ENCODE peak calls at places on chromosome 14, in seven cellular contexts. V is mammary epithelial cell; A is gastrocnemius medialis; E is iPS DF 6.9; F is iris pigment epithelial cell; O is stimulated activated naive B cell treated with anti-CD40 and anti-IgM and Interleukin-4, amounts not matched to agents 10 μg/mL and 1 μg/mL and 100 μg/mL, for 72 hours; W is GM12891. M is an unnamed sample.

GRCh38 chr14:39615352-39615751 is 183.1 kb upstream of the FBXO33 start:
- DNase-seq in V (no peak), O (no peak), A (no peak), F (no peak), E (no peak), W (no peak), M (no peak)

GRCh38 chr14:69270795-69271708 is 11.1 kb downstream of the GALNT16 start:
- DNase-seq in F (peak; percentile 28), E (no peak), A (no peak), O (no peak), V (no peak), W (no peak), M (peak; percentile 37)

GRCh38 chr14:72682188-72682587 is 211.7 kb downstream of the DPF3 start:
- DNase-seq in A (no peak), F (peak; percentile 39), V (no peak), E (no peak), O (no peak), W (no peak), M (peak; percentile 36)

GRCh38 chr14:97233319-97233980 is 436.3 kb downstream of the VRK1 start:
- DNase-seq in O (no peak), A (no peak), F (no peak), W (no peak), V (no peak), E (no peak), M (no peak)

GRCh38 chr14:54737132-54737711 is 165.4 kb downstream of the GCH1 start:
- DNase-seq in F (peak; percentile 82), W (no peak), A (no peak), V (peak; percentile 70), E (no peak), O (no peak), M (peak; percentile 82)

GRCh38 chr14:75128596-75128990 is 1.7 kb upstream of the NEK9 start:
- DNase-seq in F (no peak), A (no peak), O (no peak), V (no peak), E (no peak), W (no peak), M (no peak)

GRCh38 chr14:104706733-104707628 is 17.0 kb upstream of the ADSS1 start:
- DNase-seq in O (no peak), E (no peak), A (no peak), F (no peak), V (no peak), W (no peak), M (no peak)

GRCh38 chr14:24861083-24861630 is 188.8 kb downstream of the STXBP6 start:
- DNase-seq in O (no peak), W (no peak), V (peak; percentile 61), E (no peak), A (no peak), F (peak; percentile 81), M (peak; percentile 68)

GRCh38 chr14:73576391-73576790 is 7.4 kb downstream of the ACOT2 start:
- DNase-seq in O (no peak), A (no peak), F (peak; percentile 41), W (no peak), V (peak; percentile 84), E (no peak), M (peak; percentile 5)

GRCh38 chr14:24418492-24418873 is 11.0 kb downstream of the CBLN3 start:
- DNase-seq in W (no peak), A (no peak), F (no peak), V (peak; percentile 84), O (no peak), E (no peak), M (no peak)

GRCh38 chr14:103519043-103519836 is 3.4 kb downstream of the CKB start:
- DNase-seq in V (no peak), A (no peak), W (no peak), E (no peak), O (no peak), F (no peak), M (no peak)

GRCh38 chr14:64806202-64806861 is 73.4 kb downstream of the SPTB start:
- DNase-seq in E (no peak), W (no peak), V (peak; percentile 80), F (peak; percentile 89), O (no peak), A (no peak), M (peak; percentile 92)

GRCh38 chr14:94971750-94972149 is 185.6 kb downstream of the DICER1 start:
- DNase-seq in A (peak; percentile 42), F (peak; percentile 4), V (no peak), O (no peak), E (no peak), W (no peak), M (no peak)

GRCh38 chr14:102461490-102462317 is 47.9 kb downstream of the ANKRD9 start:
- DNase-seq in F (no peak), V (no peak), O (no peak), W (no peak), A (peak; percentile 79), E (no peak), M (no peak)

GRCh38 chr14:94572637-94573303 is 8.5 kb upstream of the SERPINA5 start:
- DNase-seq in W (no peak), A (no peak), V (no peak), O (no peak), E (no peak), F (no peak), M (no peak)

GRCh38 chr14:68124885-68125731 is 305.5 kb downstream of the RAD51B start:
- DNase-seq in W (no peak), A (no peak), F (peak; percentile 87), O (no peak), V (peak; percentile 72), E (no peak), M (peak; percentile 75)

GRCh38 chr14:32075636-32076277 is 1.3 kb upstream of the ARHGAP5 start:
- DNase-seq in E (no peak), A (peak; percentile 65), W (no peak), O (no peak), F (peak; percentile 27), V (peak; percentile 42), M (peak; percentile 2)

GRCh38 chr14:55884819-55885218 is 233.4 kb upstream of the PELI2 start:
- DNase-seq in F (no peak), O (no peak), A (no peak), W (no peak), E (no peak), V (peak; percentile 68), M (no peak)

GRCh38 chr14:49892301-49892635 is 614 bp upstream of the ARF6 start:
- DNase-seq in V (peak; percentile 70), O (no peak), A (peak; percentile 73), E (no peak), W (peak; percentile 30), F (peak; percentile 93), M (peak; percentile 82)

GRCh38 chr14:70665448-70666363 is 24.0 kb downstream of the TTC9 start:
- DNase-seq in O (peak; percentile 50), W (peak; percentile 27), E (no peak), V (peak; percentile 79), A (peak; percentile 20), F (no peak), M (no peak)

GRCh38 chr14:73058923-73059311 is 583 bp downstream of the RBM25 start:
- DNase-seq in W (peak; percentile 35), V (peak; percentile 40), A (peak; percentile 21), E (no peak), O (no peak), F (peak; percentile 33), M (peak; percentile 14)

M was measured in IMR-90.